ENCODE peak calls at places on chromosomes 2 and 18, in five cellular contexts. W is HepG2, T is K562, R is GM12878, B is H1. A is an unnamed sample.

GRCh38 chr18:46167971-46168370 is 63.8 kb downstream of the HAUS1 start:
- DNase-seq in R (peak), T (no peak), W (no peak), B (no peak), A (no peak)

GRCh38 chr2:132797551-132797950 is 127.5 kb upstream of the LYPD1 start:
- DNase-seq in T (no peak), B (no peak), R (no peak), W (no peak), A (no peak)

GRCh38 chr2:138831154-138831553 is 51.0 kb upstream of the NXPH2 start:
- DNase-seq in W (no peak), R (no peak), B (no peak), T (no peak), A (no peak)

GRCh38 chr18:37332764-37333420 is 232.7 kb downstream of the CELF4 start:
- DNase-seq in R (no peak), W (no peak), T (no peak), B (no peak), A (no peak)

GRCh38 chr18:3626927-3627240 is 176.9 kb downstream of the TGIF1 start:
- DNase-seq in W (no peak), T (no peak), R (no peak), B (no peak), A (no peak)

GRCh38 chr2:8216397-8216796 is 465.5 kb upstream of the ID2 start:
- DNase-seq in R (no peak), W (no peak), B (no peak), T (no peak), A (no peak)

GRCh38 chr2:102050854-102051391 is 59.2 kb downstream of the IL1R2 start:
- DNase-seq in B (no peak), R (no peak), W (peak), T (peak), A (no peak)

GRCh38 chr2:23488584-23488983 is 103.6 kb downstream of the KLHL29 start:
- DNase-seq in R (no peak), T (no peak), B (no peak), W (no peak), A (no peak)

GRCh38 chr2:132615329-132616085 is 54.5 kb downstream of the LYPD1 start:
- DNase-seq in T (no peak), B (no peak), W (no peak), R (no peak), A (no peak)

GRCh38 chr2:172702451-172702850 is 33.2 kb upstream of the RAPGEF4 start:
- DNase-seq in W (no peak), R (no peak), B (no peak), T (no peak), A (no peak)

GRCh38 chr2:21251216-21251971 is 127.6 kb downstream of the TDRD15 start:
- DNase-seq in R (no peak), W (no peak), B (no peak), T (no peak), A (no peak)

GRCh38 chr2:50225021-50225928 is 806.7 kb downstream of the NRXN1 start:
- DNase-seq in R (no peak), T (no peak), B (peak), W (no peak), A (no peak)

GRCh38 chr2:66587216-66587615 is 152.3 kb downstream of the MEIS1 start:
- DNase-seq in T (no peak), B (peak), W (peak), R (no peak), A (no peak)

GRCh38 chr2:68911246-68911645 is 40.0 kb upstream of the BMP10 start:
- DNase-seq in W (no peak), B (no peak), R (no peak), T (no peak), A (no peak)

GRCh38 chr2:242085941-242086621 is 216.6 kb downstream of the RTP5 start:
- DNase-seq in W (peak), R (peak), T (no peak), B (no peak), A (no peak)
- H3K9ac ChIP-seq in W (peak), R (peak), T (no peak), B (no peak), A (no peak)

DNA sequence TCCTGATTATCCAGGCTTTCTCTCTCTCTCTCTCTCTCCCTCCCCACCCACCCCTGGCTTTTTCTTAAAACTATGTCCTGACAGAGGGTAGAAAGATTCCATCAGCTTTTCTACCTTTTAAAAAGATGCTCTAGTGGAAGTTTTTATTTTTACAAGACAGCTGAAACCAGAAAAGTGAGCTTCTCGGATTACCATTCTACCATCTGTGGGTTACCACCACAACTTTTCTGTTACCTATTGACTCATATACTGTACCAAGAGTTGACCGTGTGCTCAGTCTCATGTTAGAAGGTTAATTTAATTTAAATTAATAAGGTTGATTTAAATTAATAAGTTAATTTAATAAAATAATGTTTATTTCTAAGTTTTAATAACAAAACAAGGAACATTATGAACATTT is 137.6 kb downstream of the UPP2 start:
- DNase-seq in R (no peak), T (no peak), B (no peak), W (no peak), A (no peak)
- TF ChIP-seq SP1 in R (no peak), T (no peak), B (no peak), W (no peak), A (no peak)

GRCh38 chr18:48866856-48867255 is 83.9 kb downstream of the SMAD7 start:
- DNase-seq in W (no peak), R (no peak), B (no peak), T (no peak), A (no peak)

GRCh38 chr18:48868468-48869466 is 82.0 kb downstream of the SMAD7 start:
- DNase-seq in B (no peak), R (peak), T (no peak), W (peak), A (no peak)

GRCh38 chr18:48867978-48868377 is 82.8 kb downstream of the SMAD7 start:
- DNase-seq in W (no peak), R (no peak), T (no peak), B (no peak), A (no peak)

GRCh38 chr18:48864876-48865275 is 85.9 kb downstream of the SMAD7 start:
- DNase-seq in W (no peak), R (no peak), T (no peak), B (no peak), A (no peak)

DNA sequence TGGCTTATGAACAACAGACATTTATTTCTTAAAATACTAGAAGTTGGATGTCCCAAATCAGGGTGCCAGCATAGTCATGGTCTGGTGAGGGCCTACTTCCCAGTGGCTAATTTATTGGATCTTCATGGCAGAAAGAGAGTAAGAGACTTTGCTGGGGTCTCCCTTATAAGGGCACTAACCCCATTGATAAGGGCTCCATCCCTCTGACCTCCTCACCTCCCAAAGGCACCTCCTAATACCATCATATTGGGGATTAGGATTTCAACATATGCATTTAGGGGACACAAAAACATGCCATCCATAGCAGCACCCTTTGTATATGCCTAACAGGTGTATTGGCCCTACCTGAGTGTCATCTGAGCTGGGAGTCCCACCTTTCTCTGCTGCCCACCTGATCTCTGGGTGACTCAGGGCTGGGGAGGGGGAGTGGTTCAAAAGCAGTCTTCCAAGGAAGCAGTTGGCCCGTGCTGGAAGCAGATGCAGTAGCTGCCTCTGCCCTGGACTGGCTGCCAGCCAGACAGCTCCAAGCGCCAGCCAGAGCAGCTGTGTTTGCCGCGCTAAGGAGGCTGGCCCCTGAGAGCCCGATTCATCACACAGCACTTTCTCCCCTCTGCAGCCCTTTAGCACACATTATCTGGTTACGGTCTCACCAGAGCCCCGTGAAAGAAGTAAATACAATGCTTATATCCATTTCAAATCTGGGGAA is 84.6 kb downstream of the SMAD7 start:
- DNase-seq in R (no peak), T (no peak), W (no peak), B (no peak), A (no peak)
- TF ChIP-seq ATF3 in R (no peak), T (no peak), W (no peak), B (no peak), A (no peak)

DNA sequence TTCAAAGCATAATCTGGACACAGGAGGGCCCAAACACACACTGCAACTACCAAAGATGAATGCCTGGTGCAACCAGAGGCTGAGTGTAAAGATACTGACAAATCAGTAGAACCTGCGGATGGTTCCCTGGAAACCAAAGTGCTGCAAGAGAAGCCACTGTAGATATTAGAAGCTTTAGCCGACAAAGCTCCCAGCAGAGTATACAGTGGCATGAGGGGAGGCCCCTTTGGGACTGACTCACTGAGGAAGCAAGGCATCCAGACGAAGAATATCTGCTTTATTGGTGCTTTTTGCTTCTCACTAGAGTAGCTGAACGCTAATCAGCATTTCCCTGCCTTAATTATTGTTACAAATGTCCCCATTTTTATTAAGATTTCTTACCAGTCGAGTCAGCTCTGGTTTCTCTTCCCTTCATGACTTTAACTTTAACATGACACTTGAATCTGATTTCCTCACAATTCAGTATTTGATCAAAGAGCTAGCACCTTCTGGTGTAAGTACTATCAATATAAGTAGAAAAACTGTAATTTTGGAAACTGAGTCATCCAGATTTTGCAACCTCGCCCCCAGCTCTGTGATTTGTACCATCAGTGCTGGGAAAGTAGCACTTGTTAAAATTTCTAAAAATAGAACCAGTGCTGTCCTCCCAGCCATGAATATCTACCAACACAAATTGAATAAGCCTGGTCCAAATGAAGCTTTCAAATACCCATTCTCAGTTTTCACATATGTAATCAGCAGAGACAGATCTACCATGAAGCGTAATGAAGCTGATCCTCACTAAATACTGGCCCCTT is 34.2 kb downstream of the FIGN start:
- DNase-seq in W (no peak), R (no peak), B (no peak), T (no peak), A (no peak)
- H3K9ac ChIP-seq in W (no peak), R (no peak), B (no peak), T (no peak), A (no peak)

GRCh38 chr2:40213071-40213470 is 238.8 kb downstream of the SLC8A1 start:
- DNase-seq in T (no peak), B (no peak), R (no peak), W (no peak), A (no peak)
- TF ChIP-seq SP1 in T (no peak), B (no peak), R (no peak), W (no peak), A (no peak)

GRCh38 chr2:24881158-24881557 is 38.9 kb downstream of the ADCY3 start:
- DNase-seq in W (no peak), T (no peak), B (no peak), R (no peak), A (no peak)

GRCh38 chr2:24877646-24878045 is 42.4 kb downstream of the ADCY3 start:
- DNase-seq in T (no peak), R (no peak), W (no peak), B (no peak), A (no peak)

GRCh38 chr2:24875901-24876300 is 44.1 kb downstream of the ADCY3 start:
- DNase-seq in R (no peak), W (no peak), T (no peak), B (no peak), A (no peak)

GRCh38 chr2:24877067-24877466 is 43.0 kb downstream of the ADCY3 start:
- DNase-seq in R (no peak), W (no peak), B (no peak), T (no peak), A (no peak)

DNA sequence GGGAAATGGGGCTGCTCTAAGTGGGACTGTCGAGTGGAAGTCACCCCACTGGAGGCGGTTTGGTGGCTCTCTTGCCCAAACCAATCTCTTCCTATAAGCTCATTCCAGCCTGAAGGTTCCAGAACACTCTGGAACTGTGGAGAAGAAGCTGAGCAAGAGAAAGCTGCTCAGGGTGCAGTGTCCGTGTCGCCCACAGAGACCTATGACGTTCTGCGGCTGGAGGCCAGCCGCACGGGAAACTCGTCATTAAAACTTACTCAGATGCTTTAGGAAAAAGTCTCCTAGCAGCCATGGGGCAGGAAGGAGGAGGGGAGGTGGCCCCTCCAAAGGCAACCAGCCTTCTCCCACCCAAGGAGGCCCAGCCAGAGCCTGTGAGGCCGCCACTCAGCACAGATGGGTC is 41.7 kb downstream of the ADCY3 start:
- DNase-seq in R (no peak), T (no peak), B (no peak), W (no peak), A (no peak)
- TF ChIP-seq ATF3 in R (no peak), T (no peak), B (no peak), W (no peak), A (no peak)

GRCh38 chr2:196719565-196719872 is 80.0 kb downstream of the GTF3C3 start:
- DNase-seq in B (no peak), W (no peak), R (no peak), T (no peak), A (no peak)

GRCh38 chr2:196718394-196718793 is 78.9 kb downstream of the CCDC150 start:
- DNase-seq in R (no peak), T (no peak), W (no peak), B (no peak), A (no peak)

DNA sequence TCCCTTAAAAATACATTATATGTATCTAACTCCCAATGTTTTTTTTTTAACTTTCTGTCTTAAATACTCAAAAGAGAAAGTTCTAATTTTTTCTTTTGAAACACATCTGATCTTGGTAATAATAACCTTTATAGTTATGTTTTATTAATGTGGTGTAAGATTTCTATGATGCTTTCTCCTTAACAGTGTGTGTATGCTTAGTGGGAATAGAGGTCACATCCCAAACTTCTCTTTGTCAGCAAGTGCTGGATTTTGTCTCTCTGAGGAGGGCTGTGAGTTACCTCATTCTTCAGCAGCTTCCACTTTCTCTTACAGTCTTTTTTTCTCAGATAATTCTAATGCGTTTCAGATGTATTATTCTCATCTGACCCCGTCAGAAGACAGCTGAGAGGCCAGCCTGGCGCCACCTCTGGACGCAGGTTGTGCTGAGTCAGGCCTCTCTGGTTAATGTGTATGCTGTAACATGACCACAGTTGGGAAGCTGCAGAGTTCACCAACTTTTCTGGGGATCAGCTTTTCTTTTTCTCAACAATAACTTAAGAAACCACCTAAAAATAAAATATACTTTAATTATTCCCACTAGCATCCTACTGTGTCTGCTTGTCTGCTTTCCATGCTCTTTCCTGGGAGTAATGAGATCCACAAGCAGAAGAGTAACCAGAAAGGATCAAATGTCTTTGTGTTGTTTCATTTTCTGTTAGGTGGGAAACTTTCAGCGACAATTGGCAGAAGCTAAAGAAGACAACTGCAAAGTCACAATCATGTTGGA is 79.5 kb downstream of the CCDC150 start:
- DNase-seq in B (peak), T (peak), W (peak), R (no peak), A (no peak)
- H3K9ac ChIP-seq in B (no peak), T (no peak), W (peak), R (no peak), A (no peak)

DNA sequence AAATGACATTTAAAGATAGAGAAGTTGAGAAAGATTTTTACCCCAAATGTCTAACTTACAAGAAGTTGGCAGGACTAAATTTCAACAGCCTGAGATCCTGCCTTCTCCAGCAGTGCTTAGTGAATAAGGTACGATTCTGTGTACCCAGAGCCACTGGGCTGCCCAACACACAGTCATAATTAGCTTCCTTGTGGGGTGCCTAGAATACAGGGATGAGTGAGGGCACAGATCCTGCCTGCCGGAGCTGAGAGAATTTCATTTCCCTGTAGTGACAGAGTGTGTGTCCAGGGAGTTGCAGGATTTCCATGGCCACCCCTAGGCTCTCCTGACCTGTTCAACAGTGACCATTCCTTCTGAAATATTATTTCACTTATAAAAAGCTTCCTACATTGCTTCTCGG is 27.0 kb downstream of the GREB1 start:
- DNase-seq in W (no peak), T (no peak), R (no peak), B (no peak), A (no peak)
- TF ChIP-seq SP1 in W (no peak), T (no peak), R (no peak), B (no peak), A (no peak)

GRCh38 chr2:16508061-16508851 is 157.4 kb downstream of the CYRIA start:
- DNase-seq in T (peak), R (no peak), B (peak), W (peak), A (no peak)
- TF ChIP-seq ATF3 in T (no peak), R (no peak), B (no peak), W (no peak), A (no peak)